ENCODE peak calls at places on chromosomes 3 and 15, in nine cellular contexts. One of them, this sample, is unnamed.

GRCh38 chr3:184635774-184636173 is 74.2 kb downstream of the EPHB3 start:
- DNase-seq in activated effector memory CD4-positive, alpha-beta T cell treated with anti-CD3 and anti-CD28 coated beads, Interleukin-2, amount 50 U/mL, for 16 hours: no peak
- DNase-seq in neural crest cell: no peak
- DNase-seq in hippocampal formation: no peak
- DNase-seq in mesenchymal stem cell: no peak
- DNase-seq in T-helper 2 cell: no peak
- DNase-seq in NCI-H1105: no peak
- DNase-seq in HT1080: no peak
- DNase-seq in brain microvascular endothelial cell: no peak
- DNase-seq in this sample: no peak

GRCh38 chr3:159586587-159587202 is 401.9 kb upstream of the IL12A start:
- DNase-seq in activated effector memory CD4-positive, alpha-beta T cell treated with anti-CD3 and anti-CD28 coated beads, Interleukin-2, amount 50 U/mL, for 16 hours: no peak
- DNase-seq in neural crest cell: peak
- DNase-seq in hippocampal formation: peak
- DNase-seq in mesenchymal stem cell: peak
- DNase-seq in T-helper 2 cell: no peak
- DNase-seq in NCI-H1105: peak
- DNase-seq in HT1080: peak
- DNase-seq in brain microvascular endothelial cell: peak
- DNase-seq in this sample: no peak

GRCh38 chr3:183515968-183516851 is 39.3 kb downstream of the KLHL6 start:
- DNase-seq in activated effector memory CD4-positive, alpha-beta T cell treated with anti-CD3 and anti-CD28 coated beads, Interleukin-2, amount 50 U/mL, for 16 hours: peak
- DNase-seq in neural crest cell: no peak
- DNase-seq in hippocampal formation: no peak
- DNase-seq in mesenchymal stem cell: no peak
- DNase-seq in T-helper 2 cell: peak
- DNase-seq in NCI-H1105: no peak
- DNase-seq in HT1080: no peak
- DNase-seq in brain microvascular endothelial cell: no peak
- DNase-seq in this sample: no peak

GRCh38 chr3:120093119-120093922 is 926 bp downstream of the GSK3B start:
- DNase-seq in activated effector memory CD4-positive, alpha-beta T cell treated with anti-CD3 and anti-CD28 coated beads, Interleukin-2, amount 50 U/mL, for 16 hours: peak
- DNase-seq in neural crest cell: no peak
- DNase-seq in hippocampal formation: peak
- DNase-seq in mesenchymal stem cell: peak
- DNase-seq in T-helper 2 cell: peak
- DNase-seq in NCI-H1105: no peak
- DNase-seq in HT1080: peak
- DNase-seq in brain microvascular endothelial cell: no peak
- DNase-seq in this sample: no peak

GRCh38 chr3:23874359-23875120 is 42.2 kb downstream of the NKIRAS1 start:
- DNase-seq in activated effector memory CD4-positive, alpha-beta T cell treated with anti-CD3 and anti-CD28 coated beads, Interleukin-2, amount 50 U/mL, for 16 hours: no peak
- DNase-seq in neural crest cell: no peak
- DNase-seq in hippocampal formation: no peak
- DNase-seq in mesenchymal stem cell: peak
- DNase-seq in T-helper 2 cell: no peak
- DNase-seq in NCI-H1105: no peak
- DNase-seq in HT1080: no peak
- DNase-seq in brain microvascular endothelial cell: peak
- DNase-seq in this sample: no peak

GRCh38 chr3:57157666-57158065 is 7.5 kb downstream of the IL17RD start:
- DNase-seq in activated effector memory CD4-positive, alpha-beta T cell treated with anti-CD3 and anti-CD28 coated beads, Interleukin-2, amount 50 U/mL, for 16 hours: no peak
- DNase-seq in neural crest cell: no peak
- DNase-seq in hippocampal formation: no peak
- DNase-seq in mesenchymal stem cell: no peak
- DNase-seq in T-helper 2 cell: no peak
- DNase-seq in NCI-H1105: no peak
- DNase-seq in HT1080: no peak
- DNase-seq in brain microvascular endothelial cell: no peak
- DNase-seq in this sample: no peak

GRCh38 chr15:60843482-60843881 is 364.5 kb upstream of the ICE2 start:
- DNase-seq in activated effector memory CD4-positive, alpha-beta T cell treated with anti-CD3 and anti-CD28 coated beads, Interleukin-2, amount 50 U/mL, for 16 hours: no peak
- DNase-seq in neural crest cell: no peak
- DNase-seq in hippocampal formation: no peak
- DNase-seq in mesenchymal stem cell: no peak
- DNase-seq in T-helper 2 cell: no peak
- DNase-seq in NCI-H1105: no peak
- DNase-seq in HT1080: no peak
- DNase-seq in brain microvascular endothelial cell: no peak
- DNase-seq in this sample: no peak

GRCh38 chr3:42961633-42962032 is 17.5 kb upstream of the GASK1A start:
- DNase-seq in activated effector memory CD4-positive, alpha-beta T cell treated with anti-CD3 and anti-CD28 coated beads, Interleukin-2, amount 50 U/mL, for 16 hours: no peak
- DNase-seq in neural crest cell: peak
- DNase-seq in hippocampal formation: peak
- DNase-seq in mesenchymal stem cell: peak
- DNase-seq in T-helper 2 cell: no peak
- DNase-seq in NCI-H1105: peak
- DNase-seq in HT1080: peak
- DNase-seq in brain microvascular endothelial cell: peak
- DNase-seq in this sample: peak

GRCh38 chr3:186411994-186412393 is 50.0 kb upstream of the DGKG start:
- DNase-seq in activated effector memory CD4-positive, alpha-beta T cell treated with anti-CD3 and anti-CD28 coated beads, Interleukin-2, amount 50 U/mL, for 16 hours: no peak
- DNase-seq in neural crest cell: no peak
- DNase-seq in hippocampal formation: no peak
- DNase-seq in mesenchymal stem cell: no peak
- DNase-seq in T-helper 2 cell: no peak
- DNase-seq in NCI-H1105: no peak
- DNase-seq in HT1080: peak
- DNase-seq in brain microvascular endothelial cell: no peak
- DNase-seq in this sample: no peak